ENCODE peak calls at places on chromosomes 2 and 18, in eight cellular contexts. V is astrocyte of the cerebellum, M is transverse colon, K is fibroblast of lung, E is gastrocnemius medialis, C is PC-9, I is HCT116, B is GM13976. F is an unnamed sample.

GRCh38 chr18:54641734-54642133 is 50.7 kb downstream of the DYNAP start:
- DNase-seq in M (no peak), B (no peak), C (no peak), I (no peak), V (no peak), E (no peak), K (no peak), F (no peak)

GRCh38 chr2:8252997-8253694 is 428.7 kb upstream of the ID2 start:
- DNase-seq in K (no peak), I (no peak), B (peak), E (peak), M (no peak), C (no peak), V (no peak), F (no peak)

GRCh38 chr2:48250943-48251342 is 279.0 kb upstream of the STON1 start:
- DNase-seq in I (no peak), K (no peak), M (no peak), C (no peak), V (no peak), B (no peak), E (peak), F (no peak)

GRCh38 chr2:216115224-216115582 is 6.1 kb downstream of the XRCC5 start:
- DNase-seq in B (no peak), E (no peak), M (no peak), K (peak), C (no peak), V (no peak), I (no peak), F (no peak)

GRCh38 chr2:99420031-99420430 is 69.8 kb downstream of the REV1 start:
- DNase-seq in B (no peak), E (no peak), V (peak), C (no peak), M (no peak), I (no peak), K (peak), F (no peak)

GRCh38 chr18:4020026-4020425 is 435.1 kb downstream of the DLGAP1 start:
- DNase-seq in M (no peak), E (no peak), I (no peak), C (no peak), V (no peak), B (no peak), K (no peak), F (no peak)

GRCh38 chr2:150425121-150425559 is 62.3 kb downstream of the RND3 start:
- DNase-seq in E (no peak), I (no peak), V (no peak), B (no peak), K (peak), M (no peak), C (no peak), F (no peak)

GRCh38 chr2:18208956-18209355 is 330.5 kb downstream of the KCNS3 start:
- DNase-seq in K (no peak), C (no peak), V (no peak), E (no peak), I (no peak), B (no peak), M (no peak), F (no peak)

GRCh38 chr2:15641530-15641982 is 49.9 kb downstream of the DDX1 start:
- DNase-seq in I (no peak), C (no peak), M (no peak), B (no peak), V (no peak), E (no peak), K (no peak), F (no peak)

GRCh38 chr2:64989982-64990614 is 899 bp downstream of the SLC1A4 start:
- DNase-seq in V (no peak), I (no peak), E (peak), K (no peak), C (no peak), M (peak), B (peak), F (no peak)

GRCh38 chr2:140344842-140345241 is 1564.7 kb upstream of the NXPH2 start:
- DNase-seq in E (no peak), I (no peak), C (no peak), K (peak), V (no peak), B (no peak), M (no peak), F (no peak)

GRCh38 chr2:219207884-219208740 is 1.5 kb downstream of the ZFAND2B start:
- DNase-seq in B (no peak), E (no peak), K (peak), M (no peak), I (no peak), C (peak), V (no peak), F (no peak)

GRCh38 chr2:111167238-111168162 is 46.8 kb downstream of the BCL2L11 start:
- DNase-seq in M (no peak), K (no peak), V (no peak), I (no peak), B (peak), C (no peak), E (no peak), F (no peak)

GRCh38 chr2:85130407-85130806 is 2.8 kb upstream of the TCF7L1 start:
- DNase-seq in I (no peak), M (no peak), B (no peak), E (no peak), V (no peak), K (no peak), C (no peak), F (no peak)

GRCh38 chr2:52340185-52340584 is 1308.3 kb upstream of the NRXN1 start:
- DNase-seq in M (no peak), C (no peak), K (peak), V (no peak), B (no peak), E (no peak), I (no peak), F (no peak)

DNA sequence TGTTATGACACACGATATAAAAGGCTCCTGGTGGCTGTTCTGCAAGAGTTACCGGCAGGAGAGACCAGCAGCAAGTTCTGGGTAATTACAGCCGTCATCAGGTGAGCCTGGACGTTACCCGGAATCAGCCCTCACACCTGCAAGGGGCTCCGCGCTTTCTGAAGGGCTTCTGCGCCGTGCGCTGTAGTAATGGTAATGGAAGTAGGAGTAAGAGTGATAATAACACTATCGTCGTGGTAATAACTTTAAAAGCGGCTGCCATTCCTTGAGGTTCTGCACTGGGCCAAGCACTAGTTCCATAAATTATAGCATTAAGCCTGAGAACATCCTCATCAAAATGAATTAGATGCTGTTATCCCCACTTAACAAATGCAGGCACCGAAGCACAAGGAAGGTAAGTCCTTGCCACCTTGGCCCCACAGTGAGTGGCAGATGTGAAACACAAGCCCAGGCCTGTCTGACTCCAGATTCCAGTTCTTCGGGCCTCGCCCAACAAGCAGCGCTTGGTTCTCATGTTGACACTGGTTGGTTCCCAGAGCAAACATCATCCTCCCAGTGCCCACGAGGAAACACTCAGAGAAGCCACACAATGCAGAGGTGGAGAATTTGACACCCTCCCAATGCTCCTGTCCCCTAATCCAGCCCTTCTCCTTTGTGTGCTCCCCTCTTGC is 205.2 kb downstream of the EIPR1 start:
- DNase-seq in M (no peak), K (no peak), C (no peak), E (no peak), B (no peak), I (no peak), V (no peak), F (peak)
- TF ChIP-seq CTCF in M (no peak), K (no peak), C (no peak), E (no peak), B (no peak), I (no peak), V (no peak), F (no peak)

DNA sequence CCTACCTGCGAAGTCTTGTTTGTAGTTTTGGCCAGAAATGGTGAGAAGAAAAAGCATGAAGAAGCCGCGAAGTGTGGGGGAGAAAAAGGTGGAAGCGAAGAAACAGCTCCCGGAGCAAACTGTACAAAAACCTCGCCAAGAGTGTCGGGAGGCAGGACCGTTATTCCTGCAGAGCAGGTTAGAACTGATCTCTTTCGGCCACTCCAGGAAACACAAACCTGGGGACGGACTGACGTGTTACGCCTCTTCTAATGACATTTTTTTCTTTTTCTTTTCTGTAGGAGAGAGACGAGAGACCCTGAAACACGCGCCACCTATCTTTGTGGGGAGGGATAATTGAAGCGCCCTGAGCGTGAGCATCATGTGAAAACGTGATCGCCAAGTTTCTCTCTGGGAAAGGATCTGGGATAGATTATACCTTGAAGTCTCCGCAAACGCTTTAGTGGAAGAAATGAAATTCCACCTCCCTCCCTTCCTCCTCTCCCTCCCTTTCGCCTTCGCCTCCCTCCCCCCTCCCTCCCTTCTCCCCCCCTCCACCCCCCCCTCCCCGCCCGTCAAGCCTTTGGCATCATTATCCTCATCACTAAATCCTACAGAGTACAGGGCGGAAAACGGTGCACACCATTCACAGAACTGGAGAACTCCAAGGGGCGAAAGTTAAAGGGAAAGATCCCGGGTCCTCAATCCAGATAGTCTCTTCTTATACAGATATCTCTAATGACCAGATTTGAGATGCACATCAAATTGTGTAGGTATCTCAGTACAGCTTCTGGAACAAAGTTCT is at the start of gene ZEB2:
- DNase-seq in I (peak), C (no peak), B (peak), V (peak), M (peak), E (peak), K (peak), F (no peak)
- TF ChIP-seq CTCF in I (peak), C (no peak), B (peak), V (peak), M (peak), E (peak), K (peak), F (no peak)

GRCh38 chr2:127084611-127085031 is 22.3 kb downstream of the BIN1 start:
- DNase-seq in E (no peak), C (no peak), K (peak), M (no peak), I (no peak), B (no peak), V (no peak), F (no peak)

GRCh38 chr2:127083819-127084503 is 23.0 kb downstream of the BIN1 start:
- DNase-seq in B (no peak), I (no peak), V (peak), K (peak), E (peak), M (peak), C (peak), F (peak)

GRCh38 chr2:127080941-127081769 is 25.8 kb downstream of the BIN1 start:
- DNase-seq in K (peak), M (peak), C (peak), V (no peak), E (peak), B (peak), I (no peak), F (peak)

GRCh38 chr2:127081826-127082633 is 24.9 kb downstream of the BIN1 start:
- DNase-seq in E (peak), M (peak), C (no peak), V (no peak), I (no peak), K (no peak), B (peak), F (no peak)

GRCh38 chr2:127082974-127083373 is 24.0 kb downstream of the BIN1 start:
- DNase-seq in I (no peak), K (peak), M (no peak), V (no peak), E (peak), C (no peak), B (no peak), F (no peak)
- TF ChIP-seq CTCF in I (no peak), K (no peak), M (no peak), V (no peak), E (no peak), C (no peak), B (no peak), F (no peak)

GRCh38 chr2:44169155-44169898 is 652 bp downstream of the PPM1B start:
- DNase-seq in M (peak), I (no peak), K (peak), E (peak), V (peak), C (no peak), B (peak), F (no peak)
- TF ChIP-seq CTCF in M (no peak), I (no peak), K (no peak), E (no peak), V (no peak), C (no peak), B (no peak), F (no peak)

DNA sequence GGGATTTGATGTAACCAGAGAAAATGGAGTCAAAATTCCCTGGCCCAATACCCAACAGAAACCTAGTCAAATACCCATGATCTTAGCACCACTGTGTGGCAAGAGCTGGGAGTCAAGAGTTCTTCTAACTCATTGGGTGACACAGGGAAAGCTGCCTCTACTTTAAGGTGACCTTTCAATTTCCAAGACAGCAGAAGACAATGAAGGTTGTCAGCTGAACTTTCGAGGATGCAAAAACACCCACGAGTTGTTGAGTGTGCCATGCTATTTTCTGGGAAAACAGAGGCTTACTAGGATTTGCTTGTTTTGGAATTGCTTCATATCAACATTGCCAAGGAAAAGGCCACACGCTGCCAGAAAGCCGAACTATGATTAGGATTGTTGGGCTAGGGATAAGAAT is 61.6 kb upstream of the CYRIA start:
- DNase-seq in M (no peak), C (no peak), K (peak), E (no peak), I (no peak), V (no peak), B (no peak), F (peak)
- TF ChIP-seq CTCF in M (no peak), C (no peak), K (peak), E (no peak), I (no peak), V (peak), B (no peak), F (peak)

GRCh38 chr18:69943021-69943420 is 4.7 kb downstream of the CD226 start:
- DNase-seq in M (no peak), V (no peak), B (no peak), E (no peak), C (no peak), K (no peak), I (no peak), F (no peak)
- TF ChIP-seq CTCF in M (no peak), V (no peak), B (peak), E (no peak), C (no peak), K (no peak), I (peak), F (peak)

F was measured in LNCaP clone FGC.